ENCODE peak calls at places on chromosomes 16 and 17, in ten cellular contexts. S is stimulated activated CD4-positive, alpha-beta T cell treated with anti-CD3 and anti-CD28 coated beads, Interleukin-1b, Interleukin-23, amount 100 ng/mL, for 4 hours; M is AG04450; R is AG04449; L is WTC11; F is nephron progenitor cell; G is activated naive CD4-positive, alpha-beta T cell treated with anti-CD3 and anti-CD28 coated beads, Interleukin-2, amount 50 U/mL, for 72 hours; I is activated T-helper 1 cell treated with anti-CD3 and anti-CD28 coated beads, Interleukin-12 subunit alpha, Interleukin-12 subunit beta, Interleukin-2, Interleukin-4 antibody, amounts not matched to agents 30 ng/mL and 10 ng/mL and 1 ng/mL, durations not matched to agents 14 hours and 24 hours and 36 hours; O is epithelial cell of esophagus; C is foreskin fibroblast. J is an unnamed sample.
A peak's percentile ranks its signal among the peaks of the same experiment; 100 is the strongest.

GRCh38 chr16:27775254-27775653 is 225.3 kb downstream of the KATNIP start:
- DNase-seq in C (no peak), R (no peak), L (no peak), I (no peak), S (no peak), G (no peak), M (no peak), F (no peak), O (no peak), J (no peak)

GRCh38 chr16:15427648-15428239 is 6.6 kb upstream of the BMERB1 start:
- DNase-seq in R (no peak), G (no peak), S (peak; percentile 44), L (no peak), F (no peak), C (peak; percentile 91), O (peak; percentile 45), I (peak; percentile 22), M (no peak), J (peak; percentile 37)

GRCh38 chr17:66564992-66565465 is 262.6 kb downstream of the PRKCA start:
- DNase-seq in I (no peak), M (no peak), G (no peak), O (no peak), F (no peak), S (no peak), R (no peak), C (peak; percentile 65), L (peak; percentile 58), J (no peak)

GRCh38 chr17:78839173-78839761 is 1.3 kb downstream of the USP36 start:
- DNase-seq in L (no peak), R (no peak), O (peak; percentile 79), M (no peak), I (no peak), F (no peak), C (peak; percentile 58), S (no peak), G (no peak), J (no peak)

GRCh38 chr16:31074073-31074813 is at the start of the genes ZNF646 and ZNF668:
- DNase-seq in L (peak; percentile 97), C (peak; percentile 100), S (peak; percentile 89), G (peak; percentile 97), R (peak; percentile 94), O (peak; percentile 100), I (peak; percentile 98), M (peak; percentile 98), F (peak; percentile 95), J (peak; percentile 99)

GRCh38 chr16:66168777-66169176 is 197.7 kb upstream of the CDH5 start:
- DNase-seq in G (no peak), R (no peak), O (no peak), L (no peak), M (no peak), S (no peak), F (no peak), C (no peak), I (no peak), J (no peak)

GRCh38 chr17:58605986-58606385 is 85.9 kb downstream of the TEX14 start:
- DNase-seq in G (no peak), O (peak; percentile 45), R (no peak), C (no peak), M (no peak), I (no peak), F (no peak), L (no peak), S (no peak), J (no peak)

GRCh38 chr17:66952031-66952524 is 12.4 kb upstream of the CACNG4 start:
- DNase-seq in F (no peak), R (peak; percentile 85), C (peak; percentile 71), I (no peak), S (no peak), M (peak; percentile 88), O (peak; percentile 99), G (no peak), L (peak; percentile 36), J (no peak)

GRCh38 chr16:10552998-10553491 is 27.4 kb downstream of the EMP2 start:
- DNase-seq in R (no peak), S (peak; percentile 15), C (no peak), L (peak; percentile 69), M (no peak), F (no peak), O (no peak), G (peak; percentile 68), I (peak; percentile 11), J (peak; percentile 68)

GRCh38 chr16:68289621-68290329 is 21.0 kb downstream of the SLC7A6OS start:
- DNase-seq in M (no peak), S (peak; percentile 29), L (no peak), G (peak; percentile 65), F (no peak), I (peak; percentile 40), R (no peak), O (no peak), C (no peak), J (peak; percentile 3)